ENCODE peak calls at places on chromosomes 3 and 15, in nine cellular contexts. G is NCI-H1105; C is OCI-LY7; F is NCI-H774; B is H54; N is B cell; K is NCI-H1436; O is posterior cingulate gyrus; L is stimulated activated CD8-positive, alpha-beta memory T cell treated with anti-CD3 and anti-CD28 coated beads, Interleukin-12 subunit alpha, Interleukin-12 subunit beta, amount 100 ng/mL, for 1 hour. Z is an unnamed sample.

GRCh38 chr15:36599824-36600365 is 20.5 kb downstream of the CDIN1 start:
- DNase-seq in K (no peak), N (no peak), L (no peak), G (no peak), B (no peak), C (no peak), O (no peak), F (no peak), Z (no peak)

GRCh38 chr3:134105876-134106556 is 76.3 kb upstream of the SLCO2A1 start:
- DNase-seq in L (no peak), O (no peak), B (no peak), G (no peak), F (no peak), K (no peak), C (no peak), N (no peak), Z (no peak)

GRCh38 chr15:84858231-84858630 is 26.2 kb upstream of the SLC28A1 start:
- DNase-seq in B (no peak), K (no peak), N (no peak), G (no peak), L (no peak), C (no peak), F (no peak), O (peak; percentile 76), Z (no peak)

GRCh38 chr3:139457066-139457465 is 19.2 kb downstream of the RBP2 start:
- DNase-seq in O (no peak), L (no peak), K (no peak), F (no peak), B (no peak), N (no peak), G (no peak), C (no peak), Z (no peak)

GRCh38 chr3:23961913-23962312 is 16.8 kb downstream of the NR1D2 start:
- DNase-seq in C (no peak), B (no peak), N (no peak), F (no peak), O (no peak), G (no peak), K (no peak), L (no peak), Z (no peak)

GRCh38 chr3:100865442-100865841 is 127.8 kb downstream of the ABI3BP start:
- DNase-seq in C (no peak), O (no peak), N (no peak), F (no peak), G (no peak), B (no peak), L (no peak), K (no peak), Z (no peak)

GRCh38 chr3:27127195-27127594 is 242.0 kb downstream of the NEK10 start:
- DNase-seq in N (no peak), F (peak; percentile 2), G (peak; percentile 52), K (peak; percentile 10), B (no peak), O (no peak), L (no peak), C (no peak), Z (no peak)

GRCh38 chr3:179181993-179182551 is 33.9 kb downstream of the PIK3CA start:
- DNase-seq in G (no peak), N (no peak), F (no peak), O (no peak), L (no peak), K (no peak), C (no peak), B (no peak), Z (no peak)

GRCh38 chr3:135374571-135374970 is 579.5 kb downstream of the EPHB1 start:
- DNase-seq in F (no peak), G (no peak), C (no peak), L (no peak), N (no peak), K (no peak), O (no peak), B (no peak), Z (no peak)

GRCh38 chr3:171620825-171621434 is 160.7 kb upstream of the TNIK start:
- DNase-seq in B (peak; percentile 11), L (no peak), O (no peak), G (no peak), N (no peak), F (no peak), C (no peak), K (no peak), Z (peak; percentile 67)

Z was measured in non-pigmented ciliary epithelial cell.